ENCODE peak calls at places on chromosomes 4 and X, in nine cellular contexts. K is H9, L is sigmoid colon, V is stomach, O is IMR-90, B is lung, G is Peyer's patch, I is right lobe of liver, X is left lung. Q is an unnamed sample.

GRCh38 chr4:154088741-154089140 is 299.9 kb upstream of the SFRP2 start:
- DNase-seq in K (no peak), L (no peak), V (no peak), O (no peak), B (no peak), G (no peak), I (no peak), X (no peak), Q (no peak)

GRCh38 chr4:104395219-104395618 is 99.5 kb downstream of the CXXC4 start:
- DNase-seq in K (no peak), L (no peak), V (no peak), O (no peak), B (no peak), G (no peak), I (no peak), X (no peak), Q (no peak)

GRCh38 chrX:36019164-36019563 is 99.6 kb downstream of the CFAP47 start:
- DNase-seq in K (no peak), L (no peak), V (no peak), O (no peak), B (no peak), G (no peak), I (no peak), X (no peak), Q (no peak)

GRCh38 chr4:164888096-164888495 is 11.1 kb downstream of the APELA start:
- DNase-seq in K (no peak), L (no peak), V (no peak), O (no peak), B (no peak), G (no peak), I (no peak), X (no peak), Q (no peak)

GRCh38 chr4:21991050-21991449 is 42.5 kb upstream of the KCNIP4 start:
- DNase-seq in K (no peak), L (peak; percentile 85), V (no peak), O (peak; percentile 5), B (no peak), G (no peak), I (no peak), X (no peak), Q (no peak)

GRCh38 chrX:2764766-2765666 is 13.2 kb downstream of the XG start:
- DNase-seq in K (no peak), L (peak; percentile 18), V (no peak), O (no peak), B (no peak), G (no peak), I (no peak), X (no peak), Q (no peak)

GRCh38 chr4:143186634-143187033 is 1.9 kb downstream of the USP38 start:
- DNase-seq in K (no peak), L (no peak), V (no peak), O (no peak), B (no peak), G (no peak), I (no peak), X (no peak), Q (no peak)

GRCh38 chr4:5018603-5019002 is 655 bp downstream of the CYTL1 start:
- DNase-seq in K (peak; percentile 31), L (no peak), V (no peak), O (no peak), B (no peak), G (no peak), I (no peak), X (no peak), Q (no peak)

GRCh38 chr4:2254665-2255500 is 7.0 kb downstream of the MXD4 start:
- DNase-seq in K (no peak), L (peak; percentile 57), V (peak; percentile 20), O (no peak), B (peak; percentile 26), G (peak; percentile 42), I (peak; percentile 43), X (peak; percentile 57), Q (no peak)

GRCh38 chrX:72046447-72046846 is 85.3 kb downstream of the RTL5 start:
- DNase-seq in K (no peak), L (no peak), V (no peak), O (no peak), B (no peak), G (peak; percentile 34), I (no peak), X (no peak), Q (no peak)

GRCh38 chrX:72041901-72042859 is 89.5 kb downstream of the RTL5 start:
- DNase-seq in K (no peak), L (peak; percentile 68), V (no peak), O (peak; percentile 38), B (no peak), G (peak; percentile 31), I (no peak), X (no peak), Q (no peak)

GRCh38 chrX:72042860-72043248 is 88.9 kb downstream of the RTL5 start:
- DNase-seq in K (no peak), L (no peak), V (no peak), O (no peak), B (no peak), G (peak; percentile 0), I (no peak), X (no peak), Q (no peak)

GRCh38 chrX:72045552-72046277 is 86.0 kb downstream of the RTL5 start:
- DNase-seq in K (peak; percentile 78), L (no peak), V (no peak), O (no peak), B (no peak), G (peak; percentile 17), I (no peak), X (no peak), Q (no peak)

DNA sequence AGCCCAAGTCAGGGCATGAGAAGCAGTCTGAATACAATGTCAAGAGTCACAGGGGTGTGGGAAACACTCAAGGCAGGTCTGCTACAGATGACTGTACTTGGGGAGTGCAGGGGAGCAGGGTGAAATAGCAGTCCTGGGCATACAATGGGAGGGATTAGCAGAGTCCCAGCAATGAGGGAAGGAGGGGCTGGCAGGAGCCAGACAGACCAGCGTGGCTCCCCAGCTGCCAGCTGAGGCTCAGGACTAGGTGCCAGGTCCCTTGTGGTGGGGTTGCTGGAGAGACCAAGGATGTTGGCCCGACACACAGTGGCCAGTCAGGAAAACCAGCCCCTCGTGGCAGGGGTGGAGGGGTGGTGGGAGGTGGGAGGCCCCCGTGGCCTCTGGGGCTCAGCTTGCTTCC is 86.6 kb downstream of the RTL5 start:
- DNase-seq in K (no peak), L (no peak), V (no peak), O (no peak), B (no peak), G (no peak), I (no peak), X (no peak), Q (no peak)
- H3K4me1 ChIP-seq in K (peaks cover 6% of the 10 kb centered on the region), L (peaks cover 55% of the 10 kb centered on the region), V (peaks cover 34% of the 10 kb centered on the region), O (peaks cover 7% of the 10 kb centered on the region), B (peaks cover 11% of the 10 kb centered on the region), G (no peaks in the 10 kb centered on the region), I (no peaks in the 10 kb centered on the region), X (peaks cover 6% of the 10 kb centered on the region), Q (no peaks in the 10 kb centered on the region)

GRCh38 chrX:7158468-7158990 is 10.6 kb upstream of the PUDP start:
- DNase-seq in K (no peak), L (no peak), V (no peak), O (no peak), B (no peak), G (no peak), I (no peak), X (no peak), Q (no peak)

GRCh38 chrX:7153231-7153630 is 5.3 kb upstream of the PUDP start:
- DNase-seq in K (no peak), L (no peak), V (no peak), O (no peak), B (no peak), G (no peak), I (no peak), X (no peak), Q (no peak)

GRCh38 chrX:7154040-7154597 is 6.2 kb upstream of the PUDP start:
- DNase-seq in K (no peak), L (no peak), V (no peak), O (no peak), B (no peak), G (no peak), I (no peak), X (no peak), Q (no peak)

GRCh38 chrX:7156879-7157278 is 8.9 kb upstream of the PUDP start:
- DNase-seq in K (no peak), L (no peak), V (no peak), O (no peak), B (no peak), G (no peak), I (no peak), X (no peak), Q (no peak)

DNA sequence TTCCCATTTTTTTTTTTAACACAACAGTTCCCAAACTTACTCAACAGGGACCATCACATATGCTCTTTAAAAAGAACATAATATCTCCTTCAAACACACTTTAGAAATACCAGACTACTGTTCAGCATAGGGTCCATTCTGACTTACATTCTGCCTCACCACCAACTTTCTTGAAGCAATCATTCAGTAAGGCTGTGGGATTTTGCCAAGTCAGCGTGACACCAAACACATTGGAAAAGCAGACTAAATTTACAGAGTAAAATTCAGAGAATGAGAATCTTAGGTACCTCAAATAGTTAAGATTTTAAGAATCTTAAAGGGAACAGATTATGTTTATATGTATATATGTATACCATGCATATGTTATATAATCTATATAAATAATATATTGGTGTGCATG is 7.2 kb upstream of the PUDP start:
- DNase-seq in K (no peak), L (no peak), V (no peak), O (no peak), B (no peak), G (no peak), I (no peak), X (no peak), Q (no peak)
- H3K4me1 ChIP-seq in K (peaks cover 11% of the 10 kb centered on the region), L (no peaks in the 10 kb centered on the region), V (no peaks in the 10 kb centered on the region), O (no peaks in the 10 kb centered on the region), B (no peaks in the 10 kb centered on the region), G (no peaks in the 10 kb centered on the region), I (no peaks in the 10 kb centered on the region), X (no peaks in the 10 kb centered on the region), Q (peaks cover 17% of the 10 kb centered on the region)

DNA sequence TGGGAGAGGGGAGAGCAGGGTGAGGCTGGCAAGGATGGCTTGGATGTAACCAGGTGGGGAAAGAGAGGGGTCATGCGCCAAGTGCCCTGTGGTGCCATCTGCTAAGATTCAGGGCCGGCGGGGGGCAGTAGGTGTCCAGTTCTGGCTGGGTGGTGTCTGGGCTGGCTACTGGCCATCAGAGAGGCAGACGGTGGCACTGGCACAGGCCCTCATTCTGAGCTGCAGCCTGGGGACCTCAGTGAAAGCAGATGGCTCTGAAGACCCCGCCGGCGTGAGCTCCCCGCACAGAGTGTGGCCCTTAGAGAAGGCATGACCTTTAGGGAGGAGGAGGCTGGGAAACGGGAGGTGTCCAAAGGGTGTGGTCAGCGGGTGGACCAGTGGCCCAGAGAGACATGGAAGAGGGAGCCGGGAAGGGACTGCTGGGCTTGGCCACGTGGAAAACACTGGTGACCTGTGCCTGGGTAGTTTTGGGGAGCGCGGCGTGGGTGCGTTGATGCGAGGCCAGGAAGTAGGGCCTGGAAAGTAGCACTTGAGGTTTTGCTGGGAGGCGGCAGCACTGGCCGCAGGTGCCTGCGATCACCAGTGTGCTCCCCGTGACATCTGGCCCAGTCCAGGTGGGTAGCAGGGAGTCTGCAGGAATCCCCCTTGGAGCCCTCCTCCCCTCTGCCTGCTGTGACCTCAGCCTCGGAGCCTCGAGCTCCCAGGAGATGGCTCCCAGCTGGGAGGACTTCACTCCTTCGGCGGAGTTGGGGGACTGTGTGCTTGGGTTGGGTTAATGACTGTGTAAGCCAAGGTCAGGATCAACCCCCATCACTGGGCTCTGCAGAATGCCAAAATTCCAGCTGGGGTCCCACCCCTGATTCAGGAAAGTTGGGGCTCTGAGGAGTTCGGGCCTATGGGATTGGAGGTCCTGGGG is 9.3 kb upstream of the SH3TC1 start:
- DNase-seq in K (no peak), L (no peak), V (no peak), O (no peak), B (no peak), G (no peak), I (no peak), X (peak; percentile 65), Q (no peak)
- H3K4me1 ChIP-seq in K (no peaks in the 10 kb centered on the region), L (no peaks in the 10 kb centered on the region), V (peaks cover 53% of the 10 kb centered on the region), O (peaks cover 6% of the 10 kb centered on the region), B (peaks cover 30% of the 10 kb centered on the region), G (no peaks in the 10 kb centered on the region), I (peaks cover 4% of the 10 kb centered on the region), X (peaks cover 54% of the 10 kb centered on the region), Q (peaks cover 53% of the 10 kb centered on the region)

GRCh38 chr4:6989331-6989923 is 53.7 kb upstream of the TADA2B start:
- DNase-seq in K (no peak), L (no peak), V (no peak), O (no peak), B (no peak), G (no peak), I (no peak), X (no peak), Q (no peak)
- H3K4me1 ChIP-seq in K (peaks cover 5% of the 10 kb centered on the region), L (peaks cover 57% of the 10 kb centered on the region), V (peaks cover 86% of the 10 kb centered on the region), O (peaks cover 20% of the 10 kb centered on the region), B (peaks cover 7% of the 10 kb centered on the region), G (no peaks in the 10 kb centered on the region), I (peaks cover 53% of the 10 kb centered on the region), X (peaks cover 78% of the 10 kb centered on the region), Q (peaks cover 63% of the 10 kb centered on the region)